ENCODE peak calls at places on chromosome 7, in five cellular contexts. N is HepG2, U is H1, T is heart left ventricle, Y is A549. X is an unnamed sample.

GRCh38 chr7:156751319-156751718 is 110.7 kb downstream of the RNF32 start:
- DNase-seq in U (no peak), T (no peak), Y (no peak), N (no peak), X (no peak)

GRCh38 chr7:135772639-135773019 is 24.0 kb upstream of the FAM180A start:
- DNase-seq in Y (no peak), U (no peak), T (no peak), N (no peak), X (no peak)

GRCh38 chr7:44534501-44534900 is 6.6 kb downstream of the NPC1L1 start:
- DNase-seq in T (no peak), N (peak), Y (peak), U (peak), X (no peak)

GRCh38 chr7:5143935-5144903 is 45.8 kb upstream of the WIPI2 start:
- DNase-seq in Y (no peak), T (no peak), U (no peak), N (no peak), X (no peak)

GRCh38 chr7:123865517-123866117 is 20.6 kb downstream of the HYAL4 start:
- DNase-seq in N (peak), T (peak), U (no peak), Y (peak), X (peak)

GRCh38 chr7:126574276-126574675 is 678.5 kb downstream of the GRM8 start:
- DNase-seq in T (no peak), N (no peak), U (no peak), Y (peak), X (no peak)

GRCh38 chr7:20346577-20346976 is 15.9 kb downstream of the ITGB8 start:
- DNase-seq in U (no peak), N (no peak), T (no peak), Y (no peak), X (no peak)

GRCh38 chr7:140238778-140239652 is 62.2 kb upstream of the KDM7A start:
- DNase-seq in T (no peak), Y (no peak), U (no peak), N (peak), X (no peak)

GRCh38 chr7:132518102-132518838 is 58.0 kb downstream of the PLXNA4 start:
- DNase-seq in Y (peak), T (no peak), U (no peak), N (peak), X (no peak)

GRCh38 chr7:12888727-12889126 is 201.3 kb downstream of the ARL4A start:
- DNase-seq in N (no peak), Y (no peak), T (no peak), U (no peak), X (no peak)

GRCh38 chr7:2165610-2166594 is 66.8 kb downstream of the MAD1L1 start:
- DNase-seq in N (no peak), U (no peak), T (no peak), Y (no peak), X (no peak)

GRCh38 chr7:115707236-115707635 is 323.3 kb downstream of the TFEC start:
- DNase-seq in N (peak), T (no peak), Y (no peak), U (peak), X (no peak)

GRCh38 chr7:155322530-155322929 is 24.9 kb downstream of the INSIG1 start:
- DNase-seq in U (no peak), Y (no peak), T (no peak), N (no peak), X (no peak)

GRCh38 chr7:83519240-83519639 is 129.7 kb downstream of the SEMA3E start:
- DNase-seq in Y (no peak), U (no peak), T (no peak), N (no peak), X (no peak)

GRCh38 chr7:156218544-156219306 is 406.5 kb upstream of the SHH start:
- DNase-seq in T (no peak), N (peak), Y (no peak), U (no peak), X (no peak)

GRCh38 chr7:45421096-45421495 is 153.1 kb upstream of the ADCY1 start:
- DNase-seq in Y (no peak), N (no peak), T (no peak), U (no peak), X (no peak)

GRCh38 chr7:29343379-29343778 is 148.8 kb downstream of the CHN2 start:
- DNase-seq in T (no peak), U (no peak), Y (no peak), N (no peak), X (no peak)

GRCh38 chr7:149864751-149865150 is 9.0 kb upstream of the ATP6V0E2 start:
- DNase-seq in N (no peak), T (no peak), Y (no peak), U (no peak), X (no peak)

GRCh38 chr7:46220066-46220630 is 299.1 kb upstream of the IGFBP3 start:
- DNase-seq in N (no peak), Y (no peak), T (no peak), U (no peak), X (no peak)

GRCh38 chr7:80134105-80134535 is 511 bp upstream of the GNAI1 start:
- DNase-seq in U (no peak), N (no peak), Y (no peak), T (no peak), X (no peak)

GRCh38 chr7:18768256-18768655 is 272.7 kb downstream of the HDAC9 start:
- DNase-seq in Y (no peak), U (no peak), N (no peak), T (no peak), X (no peak)

GRCh38 chr7:95593343-95593742 is 3.0 kb downstream of the PDK4 start:
- DNase-seq in N (no peak), U (no peak), Y (no peak), T (no peak), X (no peak)

GRCh38 chr7:95589766-95590165 is 6.5 kb downstream of the PDK4 start:
- DNase-seq in U (no peak), T (no peak), N (no peak), Y (no peak), X (no peak)

GRCh38 chr7:95592570-95592969 is 3.7 kb downstream of the PDK4 start:
- DNase-seq in U (no peak), T (no peak), Y (no peak), N (no peak), X (no peak)

GRCh38 chr7:95589031-95589430 is 7.3 kb downstream of the PDK4 start:
- DNase-seq in N (no peak), T (no peak), U (no peak), Y (no peak), X (no peak)

GRCh38 chr7:95590387-95591248 is 5.7 kb downstream of the PDK4 start:
- DNase-seq in N (peak), U (no peak), T (no peak), Y (no peak), X (no peak)
- TF ChIP-seq POLR2A in N (no peak), U (no peak), T (peak), Y (no peak), X (peak)

DNA sequence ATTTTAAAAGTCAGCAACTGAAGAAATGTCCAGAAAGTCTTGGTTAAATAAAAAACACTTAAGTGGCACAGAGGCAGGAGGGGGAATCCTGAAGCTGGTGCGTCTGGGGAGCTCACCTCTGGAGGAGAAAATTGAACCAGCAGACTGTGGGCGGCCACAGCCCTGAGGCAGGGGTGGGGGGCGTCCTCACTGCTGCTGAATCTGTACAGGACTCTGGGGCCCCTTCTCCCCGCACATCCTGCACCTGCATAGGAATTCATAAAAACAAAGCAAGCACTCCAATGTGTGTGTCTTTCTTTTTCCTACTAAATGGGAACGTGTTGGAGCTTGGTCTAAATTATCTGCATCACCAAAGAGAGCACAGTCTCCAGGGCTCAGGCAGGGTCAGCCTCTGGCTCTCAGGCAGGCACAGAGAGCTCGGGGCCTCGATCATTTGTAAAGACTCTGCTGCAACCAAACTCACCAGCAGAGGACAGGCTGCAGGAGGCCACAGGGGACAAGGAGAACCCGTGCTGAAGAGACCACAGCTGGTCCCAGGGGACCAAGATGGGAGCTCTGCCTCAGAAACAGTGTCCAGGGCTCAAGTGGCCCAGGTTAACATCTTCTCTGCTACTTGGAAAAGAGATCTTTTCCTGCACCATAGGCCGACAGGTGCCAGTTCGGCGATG is 543.3 kb downstream of the PTPRN2 start:
- DNase-seq in N (no peak), T (no peak), U (no peak), Y (no peak), X (no peak)
- H3K27ac ChIP-seq in N (no peak), T (no peak), U (no peak), Y (no peak), X (no peak)

DNA sequence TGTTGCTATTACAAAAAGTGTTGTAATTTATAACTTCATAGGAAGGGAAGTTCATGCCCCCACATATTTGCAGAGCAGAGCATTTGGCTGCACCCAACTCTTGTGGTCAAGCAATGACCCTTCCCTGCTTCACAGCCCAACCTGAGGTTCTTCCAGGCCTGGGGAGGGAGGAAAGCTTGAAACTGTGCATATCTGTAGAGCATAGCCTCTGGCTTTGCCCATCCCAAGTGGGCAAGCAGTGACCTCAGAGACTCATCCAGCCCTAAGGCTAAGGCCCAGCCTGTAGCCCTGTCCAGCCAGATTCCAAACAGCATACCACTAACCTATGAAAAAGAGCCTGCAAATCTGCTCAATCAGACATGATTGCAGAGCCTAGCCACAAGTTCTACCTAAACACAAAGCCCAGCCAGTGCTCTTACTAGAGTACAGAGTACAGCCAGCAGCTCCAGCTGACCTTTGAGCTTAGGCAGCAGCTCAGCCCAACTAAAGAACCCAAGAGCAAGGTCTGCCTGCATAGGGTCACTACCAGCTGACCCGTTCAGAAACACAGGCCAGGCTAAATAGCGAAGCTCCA is 14.4 kb upstream of the GSTK1 start:
- DNase-seq in T (no peak), Y (no peak), U (no peak), N (peak), X (no peak)
- TF ChIP-seq POLR2A in T (no peak), Y (no peak), U (no peak), N (no peak), X (no peak)

GRCh38 chr7:66769833-66770512 is 29.4 kb downstream of the RABGEF1 start:
- DNase-seq in T (no peak), U (no peak), Y (no peak), N (no peak), X (no peak)

GRCh38 chr7:66766041-66766440 is 25.5 kb downstream of the RABGEF1 start:
- DNase-seq in Y (no peak), T (no peak), N (no peak), U (no peak), X (no peak)

GRCh38 chr7:66771795-66772194 is 31.3 kb downstream of the RABGEF1 start:
- DNase-seq in U (no peak), N (no peak), T (no peak), Y (no peak), X (no peak)

DNA sequence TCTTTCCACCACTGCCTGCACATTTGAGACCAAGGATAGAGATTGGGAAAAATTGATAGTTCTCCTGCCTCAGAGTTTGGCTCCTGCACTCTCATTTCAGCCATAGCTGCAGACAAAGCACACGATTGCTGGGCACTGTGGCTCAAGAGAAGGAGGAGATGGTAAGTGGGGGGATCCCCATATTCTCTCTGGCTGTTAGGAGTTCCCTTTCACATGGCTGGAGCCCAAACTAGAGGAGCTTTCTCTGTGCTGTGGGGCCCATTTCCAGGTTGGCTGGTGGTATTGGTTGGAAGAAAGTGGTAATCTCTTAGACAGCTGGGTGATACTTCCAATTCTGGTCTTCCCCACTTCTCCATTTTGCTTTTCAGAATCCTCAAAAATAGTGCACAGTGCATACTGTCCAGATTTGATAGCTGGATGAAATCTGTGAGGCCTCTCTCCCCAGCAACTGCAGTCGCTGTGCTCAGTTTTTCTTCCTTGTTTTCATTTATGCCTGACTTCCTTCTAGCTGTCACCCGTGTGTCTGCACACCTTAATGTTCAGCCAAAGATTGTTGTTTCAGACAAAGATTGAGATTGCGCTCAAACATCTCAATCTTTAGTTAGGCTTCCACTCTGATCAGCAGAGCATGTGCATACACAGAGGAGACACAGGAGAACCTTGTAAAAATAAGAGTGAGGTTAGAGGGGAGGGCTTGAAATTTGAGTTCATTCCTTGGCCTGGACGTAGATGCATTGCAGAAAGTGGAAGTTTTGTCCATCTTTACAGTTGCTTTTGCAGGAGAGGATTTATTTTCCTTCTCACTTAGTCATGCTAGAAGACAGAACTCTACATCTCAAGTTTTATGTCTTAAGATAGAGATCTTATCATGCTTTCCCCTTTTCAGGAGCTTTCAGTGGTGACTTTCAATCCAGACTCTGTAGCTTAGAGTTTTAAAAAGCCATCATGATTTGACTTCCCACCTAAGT is 28.6 kb downstream of the RABGEF1 start:
- DNase-seq in N (no peak), T (no peak), U (no peak), Y (no peak), X (no peak)
- H3K27ac ChIP-seq in N (no peak), T (no peak), U (no peak), Y (no peak), X (no peak)

DNA sequence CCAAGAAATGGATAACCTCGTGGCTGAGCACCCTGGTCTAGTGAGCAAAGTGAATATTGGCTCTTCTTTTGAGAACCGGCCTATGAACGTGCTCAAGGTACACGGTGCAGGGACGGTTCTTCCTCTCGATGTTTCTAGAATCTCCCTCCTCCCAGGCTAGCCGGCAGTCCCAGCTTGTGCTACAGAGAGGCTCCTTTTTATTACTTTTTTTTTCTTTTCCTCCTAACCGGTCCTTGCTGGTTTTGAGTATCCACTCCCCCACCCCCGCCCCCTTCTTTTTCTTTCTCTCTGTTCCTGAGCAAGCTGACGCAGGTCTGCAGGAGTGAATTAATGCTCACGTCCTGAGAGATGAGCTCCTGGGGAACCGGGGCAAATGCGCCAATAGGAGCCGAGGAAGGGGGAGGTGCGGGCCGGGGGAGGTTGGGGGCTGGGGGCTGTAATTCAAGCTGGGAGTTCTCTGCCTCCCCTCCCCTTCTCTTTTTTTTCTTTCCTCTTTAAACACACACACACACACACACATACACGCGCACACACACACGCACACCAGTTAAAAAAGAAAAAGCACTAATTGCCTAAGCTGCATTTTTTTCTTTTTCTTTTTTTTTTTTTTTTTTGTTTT is 6.5 kb downstream of the CPA2 start:
- DNase-seq in T (no peak), U (peak), N (no peak), Y (no peak), X (no peak)
- TF ChIP-seq POLR2A in T (no peak), U (peak), N (no peak), Y (no peak), X (no peak)

GRCh38 chr7:106222545-106222944 is 62.2 kb downstream of the NAMPT start:
- DNase-seq in Y (no peak), T (no peak), U (no peak), N (no peak), X (no peak)

GRCh38 chr7:106224797-106225196 is 60.0 kb downstream of the NAMPT start:
- DNase-seq in Y (no peak), N (no peak), U (no peak), T (no peak), X (no peak)

GRCh38 chr7:106220307-106220706 is 64.5 kb downstream of the NAMPT start:
- DNase-seq in N (no peak), T (no peak), U (no peak), Y (no peak), X (no peak)

GRCh38 chr7:106225856-106226255 is 58.9 kb downstream of the NAMPT start:
- DNase-seq in T (no peak), Y (no peak), U (no peak), N (no peak), X (no peak)

GRCh38 chr7:106223156-106223555 is 61.6 kb downstream of the NAMPT start:
- DNase-seq in T (no peak), N (no peak), U (no peak), Y (no peak), X (no peak)
- H3K27ac ChIP-seq in T (no peak), N (no peak), U (no peak), Y (no peak), X (no peak)

X was measured in gastrocnemius medialis.